ENCODE peak calls at places on chromosomes 3 and 15, in seven cellular contexts. M is WTC11, R is lower lobe of right lung, Q is GM13977, Z is AG04450, B is OCI-LY7, D is BJ. P is an unnamed sample.

GRCh38 chr15:40190591-40190990 is 29.7 kb downstream of the BUB1B start:
- DNase-seq in M (no peak), B (no peak), Z (peak; percentile 38), R (no peak), D (peak; percentile 17), Q (no peak), P (peak; percentile 66)

GRCh38 chr3:58058654-58059263 is 50.5 kb downstream of the FLNB start:
- DNase-seq in Q (no peak), B (no peak), D (peak; percentile 81), M (no peak), R (no peak), Z (no peak), P (peak; percentile 87)

GRCh38 chr3:40096561-40097506 is 212.7 kb upstream of the EIF1B start:
- DNase-seq in D (no peak), Q (no peak), B (no peak), M (no peak), R (no peak), Z (no peak), P (peak; percentile 57)

GRCh38 chr3:188390347-188390718 is 236.4 kb downstream of the LPP start:
- DNase-seq in Z (no peak), B (no peak), D (no peak), M (no peak), R (no peak), Q (no peak), P (no peak)

GRCh38 chr15:64249842-64250575 is 87.2 kb upstream of the PPIB start:
- DNase-seq in Z (peak; percentile 20), R (no peak), B (no peak), Q (no peak), M (no peak), D (no peak), P (peak; percentile 21)

GRCh38 chr3:9500108-9501050 is 53.2 kb downstream of the LHFPL4 start:
- DNase-seq in B (peak; percentile 57), M (peak; percentile 96), Z (no peak), R (peak; percentile 67), Q (peak; percentile 73), D (peak; percentile 1), P (peak; percentile 62)

GRCh38 chr15:74378853-74379252 is 11.4 kb upstream of the CYP11A1 start:
- DNase-seq in D (no peak), M (no peak), Q (no peak), B (no peak), Z (no peak), R (no peak), P (no peak)

GRCh38 chr3:45593708-45594601 is 596 bp upstream of the LIMD1 start:
- DNase-seq in R (peak; percentile 87), Q (peak; percentile 94), B (peak; percentile 80), Z (no peak), M (peak; percentile 76), D (no peak), P (peak; percentile 49)

GRCh38 chr15:95274038-95274437 is 1042.7 kb downstream of the MCTP2 start:
- DNase-seq in Q (no peak), Z (no peak), M (no peak), D (no peak), R (no peak), B (no peak), P (no peak)

GRCh38 chr15:51869074-51869425 is 39.6 kb downstream of the TMOD3 start:
- DNase-seq in Z (peak; percentile 70), M (no peak), D (peak; percentile 45), B (no peak), Q (no peak), R (no peak), P (peak; percentile 86)

GRCh38 chr3:115363071-115363470 is 216.0 kb upstream of the ZBTB20 start:
- DNase-seq in Q (no peak), Z (no peak), D (no peak), M (no peak), B (no peak), R (no peak), P (no peak)

GRCh38 chr3:38017445-38018295 is 11.8 kb downstream of the PLCD1 start:
- DNase-seq in D (no peak), Q (no peak), M (no peak), B (no peak), R (no peak), Z (no peak), P (no peak)

GRCh38 chr3:38015485-38015884 is 14.0 kb downstream of the PLCD1 start:
- DNase-seq in B (no peak), M (no peak), Q (no peak), R (no peak), Z (no peak), D (no peak), P (no peak)

GRCh38 chr3:38015984-38016383 is 13.5 kb downstream of the PLCD1 start:
- DNase-seq in B (no peak), M (no peak), Q (no peak), R (no peak), Z (no peak), D (no peak), P (no peak)

GRCh38 chr3:38016410-38016809 is 13.0 kb downstream of the PLCD1 start:
- DNase-seq in R (no peak), D (no peak), M (no peak), Q (no peak), B (no peak), Z (no peak), P (no peak)

DNA sequence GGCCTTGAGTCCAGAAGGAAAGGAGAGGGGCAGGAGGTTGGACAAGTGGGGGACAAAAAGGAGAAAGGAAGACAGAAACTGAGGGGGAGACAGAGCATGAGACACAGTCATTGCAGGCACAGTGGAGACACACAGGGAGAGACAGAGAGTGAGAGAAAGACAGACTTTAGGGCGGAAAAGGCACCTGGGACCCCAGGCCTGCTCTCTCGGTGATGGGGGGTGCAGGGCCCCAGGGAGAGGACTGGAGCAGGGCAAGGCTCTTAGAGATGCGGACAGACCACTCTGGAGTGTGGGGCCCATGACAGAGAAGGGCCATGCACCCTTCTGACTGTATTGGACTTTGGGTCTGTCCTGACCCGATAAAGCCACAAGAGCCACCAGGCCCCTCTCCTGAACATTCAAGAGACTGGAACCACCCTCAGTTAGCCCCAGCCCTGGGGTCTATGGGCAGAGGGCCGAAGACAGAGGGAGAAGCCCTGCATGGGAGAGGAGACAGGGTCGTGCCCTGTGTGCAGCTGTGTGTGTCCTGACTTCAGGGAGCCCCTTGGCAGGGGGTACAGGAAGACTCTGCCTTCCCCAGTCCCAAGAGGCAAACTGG is 12.5 kb downstream of the PLCD1 start:
- DNase-seq in Z (no peak), R (no peak), M (no peak), B (no peak), Q (no peak), D (no peak), P (no peak)
- TF ChIP-seq CTCF in Z (no peak), R (no peak), M (no peak), B (no peak), Q (no peak), D (no peak), P (no peak)

GRCh38 chr3:156577731-156578130 is 22.8 kb upstream of the SSR3 start:
- DNase-seq in Q (no peak), M (no peak), Z (no peak), B (no peak), R (no peak), D (no peak), P (no peak)

GRCh38 chr3:156580986-156581385 is 26.1 kb upstream of the SSR3 start:
- DNase-seq in M (no peak), D (no peak), B (no peak), Z (no peak), R (no peak), Q (no peak), P (no peak)

GRCh38 chr3:156579427-156579851 is 24.5 kb upstream of the SSR3 start:
- DNase-seq in R (no peak), Z (no peak), D (no peak), Q (no peak), B (no peak), M (no peak), P (no peak)

GRCh38 chr3:156575661-156576450 is 20.9 kb upstream of the SSR3 start:
- DNase-seq in R (no peak), Z (no peak), Q (no peak), M (no peak), B (no peak), D (no peak), P (no peak)

DNA sequence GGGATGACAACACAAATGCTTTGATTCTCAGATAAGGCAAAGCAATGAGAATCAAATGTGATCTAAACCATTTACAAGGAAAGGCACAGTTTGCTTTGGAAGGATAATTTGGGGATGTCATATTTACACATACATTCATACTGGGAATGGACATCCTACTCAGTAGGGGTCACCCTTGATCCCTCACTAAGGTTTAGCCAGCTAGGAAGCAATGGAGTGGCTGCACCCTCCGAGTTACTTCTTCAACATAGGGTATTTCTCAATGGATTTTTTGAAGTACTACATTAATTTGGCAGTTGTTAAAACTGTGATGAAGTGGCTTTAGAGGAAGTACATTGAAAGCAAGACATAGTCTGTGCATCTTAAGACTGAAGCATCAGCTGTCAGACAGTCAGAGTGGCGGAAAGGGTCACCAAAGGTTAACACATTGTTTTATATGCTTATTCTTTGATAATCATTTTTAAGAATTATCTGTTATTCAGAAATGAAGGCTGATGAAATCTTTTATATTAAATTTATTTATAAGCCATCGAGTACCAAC is 22.0 kb upstream of the SSR3 start:
- DNase-seq in M (no peak), R (no peak), Z (no peak), D (no peak), B (no peak), Q (no peak), P (no peak)
- TF ChIP-seq CTCF in M (no peak), R (peak; percentile 21), Z (no peak), D (no peak), B (no peak), Q (no peak), P (peak; percentile 11)

GRCh38 chr15:50358805-50359204 is 3.8 kb upstream of the GABPB1 start:
- DNase-seq in B (peak; percentile 54), D (no peak), Z (no peak), Q (peak; percentile 50), M (peak; percentile 23), R (no peak), P (peak; percentile 66)
- TF ChIP-seq CTCF in B (peak; percentile 66), D (peak; percentile 55), Z (peak; percentile 45), Q (peak; percentile 47), M (no peak), R (peak; percentile 28), P (peak; percentile 76)

GRCh38 chr15:27499719-27500118 is 528.7 kb downstream of the GABRG3 start:
- DNase-seq in M (no peak), Z (no peak), R (no peak), Q (no peak), D (no peak), B (no peak), P (no peak)

GRCh38 chr15:27495963-27496459 is 525.0 kb downstream of the GABRG3 start:
- DNase-seq in B (no peak), Q (no peak), M (no peak), Z (no peak), D (no peak), R (no peak), P (no peak)

GRCh38 chr15:27499191-27499590 is 528.2 kb downstream of the GABRG3 start:
- DNase-seq in Z (no peak), M (no peak), B (no peak), R (no peak), Q (no peak), D (no peak), P (no peak)

GRCh38 chr15:27500206-27500605 is 529.2 kb downstream of the GABRG3 start:
- DNase-seq in R (no peak), D (no peak), B (no peak), M (no peak), Z (no peak), Q (no peak), P (no peak)

DNA sequence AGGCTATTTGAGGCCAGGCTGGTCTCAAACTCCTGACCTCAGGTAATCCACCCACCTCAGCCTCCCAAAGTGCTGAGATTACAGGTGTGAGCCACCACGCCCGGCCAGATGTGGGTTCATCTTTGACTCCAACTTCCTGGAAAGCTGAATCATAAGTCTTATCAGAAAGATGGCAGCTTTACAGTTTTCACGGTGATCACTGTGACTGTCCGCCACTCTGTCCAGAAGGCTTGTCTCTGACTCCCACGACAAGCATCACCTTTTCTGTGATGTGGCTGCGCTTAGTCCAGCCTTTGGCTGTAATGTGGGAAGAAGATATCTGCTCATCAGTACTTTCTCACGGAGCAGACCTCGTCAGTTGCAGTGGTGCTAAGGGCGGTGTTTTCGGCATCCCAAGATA is 527.7 kb downstream of the GABRG3 start:
- DNase-seq in D (no peak), Z (no peak), M (no peak), B (no peak), Q (no peak), R (no peak), P (no peak)
- TF ChIP-seq CTCF in D (no peak), Z (no peak), M (no peak), B (no peak), Q (no peak), R (no peak), P (no peak)